ENCODE peak calls at places on chromosome 1, in eight cellular contexts. One of them, this sample, is unnamed.

GRCh38 chr1:179440971-179441370 is 75.2 kb downstream of the AXDND1 start:
- DNase-seq in sigmoid colon: no peak
- DNase-seq in GM06990: no peak
- DNase-seq in glutamatergic neuron: no peak
- DNase-seq in heart left ventricle: no peak
- DNase-seq in psoas muscle: no peak
- DNase-seq in lung: no peak
- DNase-seq in AG04449: no peak
- DNase-seq in this sample: no peak

GRCh38 chr1:23202263-23202749 is 15.0 kb downstream of the HTR1D start:
- DNase-seq in psoas muscle: no peak
- DNase-seq in sigmoid colon: no peak
- DNase-seq in lung: no peak
- DNase-seq in heart left ventricle: no peak
- DNase-seq in glutamatergic neuron: no peak
- DNase-seq in AG04449: no peak
- DNase-seq in GM06990: peak
- DNase-seq in this sample: no peak

GRCh38 chr1:61004269-61005003 is 77.9 kb upstream of the NFIA start:
- DNase-seq in lung: no peak
- DNase-seq in heart left ventricle: no peak
- DNase-seq in glutamatergic neuron: no peak
- DNase-seq in psoas muscle: no peak
- DNase-seq in AG04449: no peak
- DNase-seq in sigmoid colon: no peak
- DNase-seq in GM06990: no peak
- DNase-seq in this sample: no peak

GRCh38 chr1:2934173-2934540 is 87.1 kb upstream of the ACTRT2 start:
- DNase-seq in AG04449: no peak
- DNase-seq in GM06990: no peak
- DNase-seq in glutamatergic neuron: peak
- DNase-seq in psoas muscle: no peak
- DNase-seq in sigmoid colon: no peak
- DNase-seq in heart left ventricle: peak
- DNase-seq in lung: no peak
- DNase-seq in this sample: no peak

GRCh38 chr1:63319069-63320023 is 3.0 kb upstream of the FOXD3 start:
- DNase-seq in AG04449: no peak
- DNase-seq in sigmoid colon: no peak
- DNase-seq in GM06990: no peak
- DNase-seq in glutamatergic neuron: peak
- DNase-seq in heart left ventricle: no peak
- DNase-seq in psoas muscle: no peak
- DNase-seq in lung: no peak
- DNase-seq in this sample: peak

GRCh38 chr1:151211972-151212705 is 13.8 kb downstream of the PIP5K1A start:
- DNase-seq in lung: no peak
- DNase-seq in AG04449: no peak
- DNase-seq in heart left ventricle: no peak
- DNase-seq in glutamatergic neuron: no peak
- DNase-seq in GM06990: no peak
- DNase-seq in sigmoid colon: no peak
- DNase-seq in psoas muscle: no peak
- DNase-seq in this sample: no peak

GRCh38 chr1:57485643-57486042 is 61.8 kb upstream of the DAB1 start:
- DNase-seq in AG04449: no peak
- DNase-seq in GM06990: no peak
- DNase-seq in psoas muscle: no peak
- DNase-seq in glutamatergic neuron: no peak
- DNase-seq in lung: no peak
- DNase-seq in heart left ventricle: no peak
- DNase-seq in sigmoid colon: no peak
- DNase-seq in this sample: no peak

GRCh38 chr1:210938416-210938925 is 195.5 kb downstream of the KCNH1 start:
- DNase-seq in glutamatergic neuron: no peak
- DNase-seq in AG04449: no peak
- DNase-seq in sigmoid colon: no peak
- DNase-seq in GM06990: no peak
- DNase-seq in lung: no peak
- DNase-seq in psoas muscle: no peak
- DNase-seq in heart left ventricle: no peak
- DNase-seq in this sample: no peak

GRCh38 chr1:158819461-158820443 is 11.4 kb upstream of the MNDA start:
- DNase-seq in lung: no peak
- DNase-seq in sigmoid colon: no peak
- DNase-seq in glutamatergic neuron: no peak
- DNase-seq in psoas muscle: no peak
- DNase-seq in AG04449: no peak
- DNase-seq in GM06990: no peak
- DNase-seq in heart left ventricle: no peak
- DNase-seq in this sample: peak

GRCh38 chr1:87300579-87300978 is 28.1 kb upstream of the LMO4 start:
- DNase-seq in glutamatergic neuron: no peak
- DNase-seq in AG04449: no peak
- DNase-seq in GM06990: no peak
- DNase-seq in heart left ventricle: no peak
- DNase-seq in lung: no peak
- DNase-seq in psoas muscle: no peak
- DNase-seq in sigmoid colon: no peak
- DNase-seq in this sample: no peak

GRCh38 chr1:12565094-12565965 is 52.7 kb downstream of the DHRS3 start:
- DNase-seq in sigmoid colon: no peak
- DNase-seq in GM06990: no peak
- DNase-seq in heart left ventricle: no peak
- DNase-seq in glutamatergic neuron: no peak
- DNase-seq in psoas muscle: no peak
- DNase-seq in AG04449: no peak
- DNase-seq in lung: no peak
- DNase-seq in this sample: no peak

GRCh38 chr1:94903318-94904009 is 23.4 kb downstream of the CNN3 start:
- DNase-seq in glutamatergic neuron: no peak
- DNase-seq in lung: no peak
- DNase-seq in heart left ventricle: no peak
- DNase-seq in psoas muscle: no peak
- DNase-seq in AG04449: no peak
- DNase-seq in GM06990: no peak
- DNase-seq in sigmoid colon: no peak
- DNase-seq in this sample: no peak

GRCh38 chr1:74468982-74469603 is 43.3 kb downstream of the LRRC53 start:
- DNase-seq in heart left ventricle: no peak
- DNase-seq in GM06990: no peak
- DNase-seq in psoas muscle: no peak
- DNase-seq in AG04449: no peak
- DNase-seq in glutamatergic neuron: no peak
- DNase-seq in lung: no peak
- DNase-seq in sigmoid colon: no peak
- DNase-seq in this sample: peak

GRCh38 chr1:215377736-215378135 is 189.4 kb upstream of the KCTD3 start:
- DNase-seq in heart left ventricle: no peak
- DNase-seq in glutamatergic neuron: no peak
- DNase-seq in lung: no peak
- DNase-seq in psoas muscle: no peak
- DNase-seq in sigmoid colon: no peak
- DNase-seq in AG04449: peak
- DNase-seq in GM06990: no peak
- DNase-seq in this sample: no peak

GRCh38 chr1:215375386-215375785 is 191.7 kb upstream of the KCTD3 start:
- DNase-seq in glutamatergic neuron: no peak
- DNase-seq in heart left ventricle: no peak
- DNase-seq in AG04449: peak
- DNase-seq in psoas muscle: no peak
- DNase-seq in sigmoid colon: no peak
- DNase-seq in lung: no peak
- DNase-seq in GM06990: no peak
- DNase-seq in this sample: no peak

GRCh38 chr1:215376544-215377264 is 190.4 kb upstream of the KCTD3 start:
- DNase-seq in sigmoid colon: no peak
- DNase-seq in AG04449: peak
- DNase-seq in heart left ventricle: no peak
- DNase-seq in GM06990: no peak
- DNase-seq in psoas muscle: no peak
- DNase-seq in glutamatergic neuron: no peak
- DNase-seq in lung: no peak
- DNase-seq in this sample: no peak

DNA sequence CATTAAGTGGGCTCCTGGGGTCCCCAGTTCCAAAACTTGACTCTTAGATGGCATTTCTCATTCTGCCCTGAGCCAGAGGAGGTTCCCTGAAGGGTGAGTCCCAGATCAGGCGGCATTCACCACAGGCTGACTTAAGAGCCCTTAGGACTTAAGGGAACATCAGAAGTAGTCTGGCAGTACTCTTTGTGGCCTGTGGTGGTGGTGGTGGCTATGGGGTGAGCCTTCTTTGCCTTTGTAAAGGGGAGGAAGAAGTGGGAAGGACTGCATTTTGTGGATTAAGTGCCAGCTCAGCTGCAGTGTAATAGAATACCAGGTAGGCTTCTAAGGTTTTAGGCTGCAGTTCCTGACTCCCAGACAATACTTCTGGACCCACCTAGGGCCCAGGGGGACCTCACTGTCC is 186.5 kb upstream of the KCTD3 start:
- DNase-seq in lung: no peak
- DNase-seq in heart left ventricle: no peak
- DNase-seq in GM06990: no peak
- DNase-seq in sigmoid colon: no peak
- DNase-seq in AG04449: no peak
- DNase-seq in glutamatergic neuron: no peak
- DNase-seq in psoas muscle: no peak
- DNase-seq in this sample: no peak
- TF ChIP-seq CTCF in lung: no peak
- TF ChIP-seq CTCF in heart left ventricle: no peak
- TF ChIP-seq CTCF in GM06990: no peak
- TF ChIP-seq CTCF in sigmoid colon: no peak
- TF ChIP-seq CTCF in AG04449: no peak
- TF ChIP-seq CTCF in glutamatergic neuron: no peak
- TF ChIP-seq CTCF in psoas muscle: no peak
- TF ChIP-seq CTCF in this sample: no peak

GRCh38 chr1:93758842-93759515 is 77.3 kb upstream of the BCAR3 start:
- DNase-seq in lung: peak
- DNase-seq in GM06990: no peak
- DNase-seq in psoas muscle: peak
- DNase-seq in glutamatergic neuron: peak
- DNase-seq in AG04449: no peak
- DNase-seq in sigmoid colon: no peak
- DNase-seq in heart left ventricle: no peak
- DNase-seq in this sample: no peak
- TF ChIP-seq CTCF in lung: no peak
- TF ChIP-seq CTCF in GM06990: no peak
- TF ChIP-seq CTCF in psoas muscle: no peak
- TF ChIP-seq CTCF in glutamatergic neuron: no peak
- TF ChIP-seq CTCF in AG04449: no peak
- TF ChIP-seq CTCF in sigmoid colon: no peak
- TF ChIP-seq CTCF in heart left ventricle: no peak
- TF ChIP-seq CTCF in this sample: no peak

GRCh38 chr1:54425152-54425584 is 19.0 kb upstream of the SSBP3 start:
- DNase-seq in sigmoid colon: peak
- DNase-seq in heart left ventricle: no peak
- DNase-seq in psoas muscle: no peak
- DNase-seq in glutamatergic neuron: no peak
- DNase-seq in GM06990: no peak
- DNase-seq in AG04449: no peak
- DNase-seq in lung: no peak
- DNase-seq in this sample: no peak

GRCh38 chr1:54416435-54416834 is 10.2 kb upstream of the SSBP3 start:
- DNase-seq in lung: no peak
- DNase-seq in heart left ventricle: no peak
- DNase-seq in GM06990: no peak
- DNase-seq in psoas muscle: no peak
- DNase-seq in glutamatergic neuron: no peak
- DNase-seq in AG04449: no peak
- DNase-seq in sigmoid colon: no peak
- DNase-seq in this sample: no peak

GRCh38 chr1:54417123-54417522 is 10.9 kb upstream of the SSBP3 start:
- DNase-seq in lung: no peak
- DNase-seq in psoas muscle: no peak
- DNase-seq in heart left ventricle: no peak
- DNase-seq in AG04449: no peak
- DNase-seq in sigmoid colon: no peak
- DNase-seq in GM06990: no peak
- DNase-seq in glutamatergic neuron: no peak
- DNase-seq in this sample: no peak

GRCh38 chr1:54424398-54424797 is 18.2 kb upstream of the SSBP3 start:
- DNase-seq in sigmoid colon: no peak
- DNase-seq in glutamatergic neuron: no peak
- DNase-seq in psoas muscle: no peak
- DNase-seq in lung: no peak
- DNase-seq in AG04449: no peak
- DNase-seq in heart left ventricle: no peak
- DNase-seq in GM06990: no peak
- DNase-seq in this sample: no peak

DNA sequence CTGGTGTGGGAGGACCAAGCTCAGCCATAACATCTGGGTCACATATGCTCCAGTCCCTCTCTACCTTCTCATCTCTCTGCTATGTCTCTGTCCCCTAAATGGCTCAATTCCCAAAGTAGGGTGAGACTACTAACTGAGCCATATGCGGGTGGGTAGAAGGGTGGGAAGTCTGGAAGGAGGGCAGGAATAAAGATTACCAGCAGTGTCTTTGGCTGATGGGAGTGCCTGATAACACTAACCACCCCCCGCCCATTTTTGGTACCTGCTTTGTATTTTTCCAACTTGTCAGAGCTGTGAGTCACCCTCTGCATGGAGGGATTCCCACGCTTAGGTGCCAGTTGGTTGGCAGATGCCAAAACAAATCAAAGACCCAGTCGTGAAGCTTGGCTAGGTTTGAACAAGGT is 14.9 kb upstream of the SSBP3 start:
- DNase-seq in AG04449: no peak
- DNase-seq in lung: no peak
- DNase-seq in heart left ventricle: no peak
- DNase-seq in GM06990: no peak
- DNase-seq in glutamatergic neuron: no peak
- DNase-seq in sigmoid colon: no peak
- DNase-seq in psoas muscle: no peak
- DNase-seq in this sample: no peak
- TF ChIP-seq CTCF in AG04449: no peak
- TF ChIP-seq CTCF in lung: no peak
- TF ChIP-seq CTCF in heart left ventricle: no peak
- TF ChIP-seq CTCF in GM06990: no peak
- TF ChIP-seq CTCF in glutamatergic neuron: no peak
- TF ChIP-seq CTCF in sigmoid colon: no peak
- TF ChIP-seq CTCF in psoas muscle: no peak
- TF ChIP-seq CTCF in this sample: no peak

GRCh38 chr1:66929999-66930822 is 5.4 kb downstream of the MIER1 start:
- DNase-seq in heart left ventricle: peak
- DNase-seq in AG04449: no peak
- DNase-seq in glutamatergic neuron: peak
- DNase-seq in psoas muscle: peak
- DNase-seq in lung: peak
- DNase-seq in sigmoid colon: peak
- DNase-seq in GM06990: peak
- DNase-seq in this sample: peak
- TF ChIP-seq CTCF in heart left ventricle: peak
- TF ChIP-seq CTCF in AG04449: peak
- TF ChIP-seq CTCF in glutamatergic neuron: peak
- TF ChIP-seq CTCF in psoas muscle: peak
- TF ChIP-seq CTCF in lung: peak
- TF ChIP-seq CTCF in sigmoid colon: no peak
- TF ChIP-seq CTCF in GM06990: no peak
- TF ChIP-seq CTCF in this sample: peak